ENCODE peak calls at places on chromosomes 6 and 20, in seven cellular contexts. Z is left ventricle myocardium inferior; W is CD8-positive, alpha-beta T cell; T is colonic mucosa; Y is MM.1S; X is breast epithelium; J is mammary epithelial cell. C is an unnamed sample.

GRCh38 chr20:49337357-49337756 is 59.5 kb upstream of the ZNFX1 start:
- DNase-seq in Z (no peak), W (no peak), T (no peak), Y (no peak), X (no peak), J (no peak), C (no peak)

GRCh38 chr6:66376021-66376420 is 669.0 kb upstream of the EYS start:
- DNase-seq in Z (no peak), W (no peak), T (no peak), Y (no peak), X (no peak), J (no peak), C (no peak)

GRCh38 chr20:41136336-41136694 is 1.0 kb upstream of the PLCG1 start:
- DNase-seq in Z (no peak), W (no peak), T (peak; percentile 45), Y (no peak), X (no peak), J (no peak), C (no peak)

GRCh38 chr20:38725458-38725958 is 1.2 kb downstream of the SLC32A1 start:
- DNase-seq in Z (no peak), W (no peak), T (no peak), Y (peak; percentile 33), X (no peak), J (no peak), C (no peak)

GRCh38 chr6:701696-702479 is 8.9 kb upstream of the EXOC2 start:
- DNase-seq in Z (no peak), W (no peak), T (no peak), Y (no peak), X (no peak), J (no peak), C (no peak)

GRCh38 chr20:25525857-25526256 is 59.5 kb downstream of the NINL start:
- DNase-seq in Z (no peak), W (no peak), T (no peak), Y (no peak), X (no peak), J (peak; percentile 94), C (peak; percentile 68)

GRCh38 chr6:125913864-125914351 is 42.7 kb upstream of the HINT3 start:
- DNase-seq in Z (no peak), W (no peak), T (peak; percentile 79), Y (no peak), X (no peak), J (peak; percentile 93), C (no peak)

GRCh38 chr6:30163918-30164654 is 740 bp downstream of the TRIM15 start:
- DNase-seq in Z (no peak), W (no peak), T (peak; percentile 44), Y (no peak), X (no peak), J (no peak), C (no peak)

GRCh38 chr6:33655155-33655554 is 34.0 kb downstream of the ITPR3 start:
- DNase-seq in Z (no peak), W (no peak), T (no peak), Y (no peak), X (no peak), J (no peak), C (no peak)

GRCh38 chr6:52403627-52404026 is 16.5 kb upstream of the EFHC1 start:
- DNase-seq in Z (peak; percentile 36), W (no peak), T (peak; percentile 90), Y (no peak), X (peak; percentile 50), J (peak; percentile 12), C (no peak)

GRCh38 chr6:30541515-30542403 is 14.5 kb downstream of the GNL1 start:
- DNase-seq in Z (peak; percentile 69), W (peak; percentile 74), T (peak; percentile 81), Y (peak; percentile 85), X (peak; percentile 65), J (peak; percentile 69), C (peak; percentile 77)

GRCh38 chr6:45483021-45483420 is 105.3 kb upstream of the SUPT3H start:
- DNase-seq in Z (no peak), W (no peak), T (no peak), Y (no peak), X (no peak), J (no peak), C (no peak)

GRCh38 chr6:45480697-45481415 is 103.1 kb upstream of the SUPT3H start:
- DNase-seq in Z (no peak), W (no peak), T (no peak), Y (no peak), X (no peak), J (no peak), C (no peak)

GRCh38 chr20:2705931-2706645 is 13.5 kb downstream of the EBF4 start:
- DNase-seq in Z (no peak), W (no peak), T (no peak), Y (no peak), X (no peak), J (no peak), C (no peak)

GRCh38 chr20:48574383-48574782 is 253.4 kb downstream of the PREX1 start:
- DNase-seq in Z (no peak), W (no peak), T (no peak), Y (no peak), X (no peak), J (peak; percentile 11), C (no peak)

GRCh38 chr6:89315199-89315598 is at the start of gene GABRR2:
- DNase-seq in Z (no peak), W (no peak), T (no peak), Y (no peak), X (no peak), J (no peak), C (no peak)

GRCh38 chr20:45818239-45818638 is 5.8 kb downstream of the UBE2C start:
- DNase-seq in Z (no peak), W (no peak), T (no peak), Y (no peak), X (no peak), J (no peak), C (no peak)

GRCh38 chr6:85747093-85747492 is 104.4 kb upstream of the SYNCRIP start:
- DNase-seq in Z (no peak), W (no peak), T (no peak), Y (no peak), X (no peak), J (no peak), C (no peak)

GRCh38 chr6:128517124-128517523 is 3.3 kb downstream of the PTPRK start:
- DNase-seq in Z (no peak), W (no peak), T (no peak), Y (no peak), X (no peak), J (no peak), C (no peak)

GRCh38 chr6:136609878-136610706 is 59.9 kb upstream of the MAP7 start:
- DNase-seq in Z (no peak), W (no peak), T (peak; percentile 82), Y (no peak), X (peak; percentile 35), J (peak; percentile 99), C (no peak)

GRCh38 chr20:20710847-20711315 is 1.6 kb downstream of the RALGAPA2 start:
- DNase-seq in Z (no peak), W (no peak), T (peak; percentile 75), Y (no peak), X (peak; percentile 22), J (peak; percentile 52), C (no peak)

GRCh38 chr6:82362868-82363267 is 749 bp upstream of the TPBG start:
- DNase-seq in Z (no peak), W (no peak), T (no peak), Y (no peak), X (no peak), J (no peak), C (no peak)

GRCh38 chr6:104527761-104528415 is 331.8 kb downstream of the HACE1 start:
- DNase-seq in Z (no peak), W (no peak), T (peak; percentile 52), Y (peak; percentile 29), X (no peak), J (peak; percentile 27), C (peak; percentile 59)

GRCh38 chr6:12995419-12995818 is 278.9 kb downstream of the PHACTR1 start:
- DNase-seq in Z (no peak), W (no peak), T (no peak), Y (no peak), X (no peak), J (no peak), C (no peak)

GRCh38 chr20:33021879-33022732 is 9.3 kb upstream of the BPIFB6 start:
- DNase-seq in Z (no peak), W (no peak), T (no peak), Y (no peak), X (no peak), J (no peak), C (no peak)

GRCh38 chr6:77653817-77654216 is 978 bp downstream of the MEI4 start:
- DNase-seq in Z (no peak), W (no peak), T (no peak), Y (no peak), X (no peak), J (no peak), C (no peak)
- H3K27ac ChIP-seq in Z (no peak overlapping the region), W (no peak overlapping the region), T (no peak overlapping the region), Y (no peak overlapping the region), X (no peak overlapping the region), J (no peak overlapping the region), C (no peak overlapping the region)

DNA sequence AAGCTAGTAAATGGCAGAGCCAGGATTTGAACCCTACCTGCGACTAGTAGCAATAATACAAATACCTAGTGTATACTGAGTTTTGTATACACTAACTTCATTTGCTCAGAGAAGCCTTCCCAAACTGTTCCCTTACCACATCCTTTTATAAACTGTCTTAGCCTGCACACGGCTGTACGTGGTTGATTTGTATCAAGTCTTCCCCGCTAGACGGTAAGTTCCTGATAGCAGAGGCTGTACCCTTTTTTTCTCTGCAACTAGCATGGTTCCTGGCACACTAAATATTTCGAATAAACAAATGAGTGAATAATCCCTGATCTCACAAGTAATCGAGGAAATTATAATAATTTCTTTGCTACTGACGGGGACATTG is 636 bp downstream of the RTF2 start:
- DNase-seq in Z (no peak), W (no peak), T (no peak), Y (no peak), X (no peak), J (no peak), C (no peak)
- H3K4me1 ChIP-seq in Z (peaks cover 30% of the 10 kb centered on the region), W (peaks cover 24% of the 10 kb centered on the region), T (peaks cover 5% of the 10 kb centered on the region), Y (peaks cover 8% of the 10 kb centered on the region), X (peaks cover 14% of the 10 kb centered on the region), J (peaks cover 14% of the 10 kb centered on the region), C (peaks cover 11% of the 10 kb centered on the region)

DNA sequence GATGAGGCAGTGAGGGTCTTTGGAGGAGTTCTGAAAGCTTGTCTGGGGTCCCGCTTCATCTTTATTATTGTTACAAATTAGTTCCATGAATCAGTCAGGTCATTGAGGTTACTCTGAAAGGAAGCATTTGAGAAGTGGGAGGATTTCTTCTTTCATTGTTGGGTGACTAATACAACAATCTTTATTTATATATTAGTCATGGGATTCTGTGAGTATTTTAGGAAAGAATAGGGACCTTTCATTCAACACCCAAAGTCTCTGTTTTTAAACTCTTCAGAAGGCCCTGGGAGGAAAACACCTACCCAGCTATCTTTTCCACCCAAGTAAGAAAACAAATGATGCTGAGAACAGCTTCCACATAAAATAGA is 98.3 kb downstream of the SOD2 start:
- DNase-seq in Z (no peak), W (no peak), T (no peak), Y (no peak), X (no peak), J (peak; percentile 86), C (no peak)
- H3K27ac ChIP-seq in Z (no peak overlapping the region), W (no peak overlapping the region), T (no peak overlapping the region), Y (no peak overlapping the region), X (peak overlapping the region; percentile 48), J (peak overlapping the region; percentile 98), C (peak overlapping the region; percentile 83)

DNA sequence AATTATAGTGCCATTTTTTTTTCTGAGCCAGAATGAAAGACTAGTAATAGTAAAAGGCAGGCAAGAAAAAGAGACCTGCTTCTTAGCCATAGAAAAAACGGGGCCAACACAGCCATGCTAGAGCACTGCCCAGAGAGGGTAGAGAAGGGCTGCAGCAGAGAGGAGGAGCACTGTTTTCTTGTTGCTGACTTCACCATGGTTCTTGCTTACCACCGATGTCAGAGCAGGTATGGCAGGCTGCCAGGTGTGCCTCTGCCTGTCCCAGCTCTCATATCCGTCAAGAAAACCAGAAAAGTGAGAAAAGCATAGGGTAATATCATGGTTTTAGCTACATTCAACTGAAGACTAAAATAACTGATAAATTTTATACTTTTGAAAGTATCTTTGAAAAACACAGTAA is 60.7 kb downstream of the DTNBP1 start:
- DNase-seq in Z (peak; percentile 22), W (peak; percentile 19), T (no peak), Y (peak; percentile 69), X (no peak), J (no peak), C (no peak)
- H3K4me1 ChIP-seq in Z (peaks cover 20% of the 10 kb centered on the region), W (no peaks in the 10 kb centered on the region), T (no peaks in the 10 kb centered on the region), Y (peaks cover 5% of the 10 kb centered on the region), X (no peaks in the 10 kb centered on the region), J (no peaks in the 10 kb centered on the region), C (no peaks in the 10 kb centered on the region)

C was measured in aorta.